ENCODE peak calls at places on chromosomes 5 and 9, in eight cellular contexts. L is GM13976; V is stimulated activated naive CD4-positive, alpha-beta T cell treated with Interleukin-2 at 50 U/mL for 16 hours; A is activated T-cell treated with anti-CD3 and anti-CD28 coated beads, Interleukin-2, amount 50 U/mL, for 72 hours; O is T follicular helper cell; Y is bronchial epithelial cell; N is stimulated activated CD4-positive, alpha-beta T cell treated with anti-CD3 and anti-CD28 coated beads, Interleukin-2, amount 100 ng/mL, for 48 hours; B is anterior cingulate cortex. U is an unnamed sample.

GRCh38 chr5:153781325-153781724 is 257.4 kb downstream of the FAM114A2 start:
- DNase-seq in L (no peak), V (no peak), A (no peak), O (no peak), Y (no peak), N (no peak), B (no peak), U (no peak)

GRCh38 chr5:138549414-138549813 is 6.4 kb upstream of the ETF1 start:
- DNase-seq in L (no peak), V (no peak), A (no peak), O (no peak), Y (no peak), N (no peak), B (no peak), U (no peak)

GRCh38 chr9:131677445-131678180 is 62.3 kb downstream of the RAPGEF1 start:
- DNase-seq in L (no peak), V (no peak), A (no peak), O (no peak), Y (peak), N (no peak), B (no peak), U (peak)

GRCh38 chr5:140322751-140323731 is 20.1 kb upstream of the PFDN1 start:
- DNase-seq in L (no peak), V (no peak), A (no peak), O (no peak), Y (peak), N (no peak), B (peak), U (peak)

GRCh38 chr5:142109356-142110045 is 922 bp downstream of the NDFIP1 start:
- DNase-seq in L (peak), V (peak), A (no peak), O (no peak), Y (peak), N (peak), B (peak), U (no peak)

GRCh38 chr9:123406016-123406415 is 50.0 kb downstream of the CRB2 start:
- DNase-seq in L (no peak), V (no peak), A (no peak), O (no peak), Y (peak), N (no peak), B (no peak), U (no peak)

GRCh38 chr5:179256229-179257189 is 88.8 kb downstream of the ADAMTS2 start:
- DNase-seq in L (no peak), V (no peak), A (no peak), O (no peak), Y (no peak), N (no peak), B (no peak), U (no peak)

GRCh38 chr9:77978086-77978781 is 53.4 kb downstream of the GNAQ start:
- DNase-seq in L (peak), V (no peak), A (peak), O (no peak), Y (no peak), N (no peak), B (no peak), U (no peak)

GRCh38 chr5:75374394-75374814 is 37.4 kb downstream of the HMGCR start:
- DNase-seq in L (no peak), V (no peak), A (no peak), O (no peak), Y (no peak), N (no peak), B (no peak), U (no peak)

GRCh38 chr5:55176176-55176818 is 3.3 kb upstream of the CDC20B start:
- DNase-seq in L (peak), V (no peak), A (peak), O (no peak), Y (peak), N (peak), B (no peak), U (no peak)

GRCh38 chr5:14397717-14398116 is 183.9 kb upstream of the OTULINL start:
- DNase-seq in L (no peak), V (no peak), A (no peak), O (no peak), Y (peak), N (no peak), B (no peak), U (no peak)

GRCh38 chr9:86047361-86047760 is 52.0 kb downstream of the GOLM1 start:
- DNase-seq in L (no peak), V (no peak), A (no peak), O (no peak), Y (no peak), N (no peak), B (no peak), U (no peak)

GRCh38 chr9:84862786-84863185 is 193.3 kb downstream of the NTRK2 start:
- DNase-seq in L (no peak), V (no peak), A (no peak), O (no peak), Y (peak), N (no peak), B (no peak), U (no peak)

GRCh38 chr5:157303023-157303422 is 37.1 kb downstream of the CYFIP2 start:
- DNase-seq in L (no peak), V (no peak), A (no peak), O (no peak), Y (no peak), N (no peak), B (no peak), U (no peak)

GRCh38 chr9:25472681-25473080 is 205.6 kb downstream of the TUSC1 start:
- DNase-seq in L (no peak), V (no peak), A (no peak), O (no peak), Y (no peak), N (no peak), B (no peak), U (no peak)

GRCh38 chr5:176157656-176158055 is 80.6 kb upstream of the SIMC1 start:
- DNase-seq in L (no peak), V (no peak), A (no peak), O (no peak), Y (peak), N (no peak), B (no peak), U (no peak)

GRCh38 chr9:113508111-113508749 is 44.7 kb downstream of the RGS3 start:
- DNase-seq in L (no peak), V (no peak), A (peak), O (no peak), Y (no peak), N (no peak), B (no peak), U (no peak)

GRCh38 chr5:73189816-73190451 is 16.9 kb downstream of the TMEM174 start:
- DNase-seq in L (no peak), V (no peak), A (no peak), O (no peak), Y (no peak), N (no peak), B (no peak), U (no peak)

GRCh38 chr5:1229822-1230221 is 4.6 kb downstream of the SLC6A18 start:
- DNase-seq in L (no peak), V (no peak), A (no peak), O (no peak), Y (no peak), N (no peak), B (no peak), U (no peak)

GRCh38 chr5:96344678-96345612 is 88.1 kb downstream of the PCSK1 start:
- DNase-seq in L (peak), V (no peak), A (peak), O (no peak), Y (peak), N (no peak), B (no peak), U (peak)

GRCh38 chr5:141902416-141902815 is 21.3 kb upstream of the DELE1 start:
- DNase-seq in L (no peak), V (no peak), A (no peak), O (no peak), Y (no peak), N (no peak), B (no peak), U (no peak)

GRCh38 chr5:62316110-62316509 is 10.1 kb downstream of the KIF2A start:
- DNase-seq in L (no peak), V (no peak), A (no peak), O (no peak), Y (no peak), N (no peak), B (no peak), U (no peak)

GRCh38 chr9:114861922-114862605 is 56.2 kb upstream of the TNFSF15 start:
- DNase-seq in L (no peak), V (no peak), A (no peak), O (no peak), Y (no peak), N (no peak), B (no peak), U (no peak)